ENCODE peak calls at places on chromosome 20, in six cellular contexts. Q is GM12892, U is transverse colon, Z is adrenal gland, S is suprapubic skin, C is esophagus muscularis mucosa. D is an unnamed sample.

GRCh38 chr20:21437248-21437647 is 39.9 kb upstream of the NKX2-4 start:
- DNase-seq in Q (no peak), U (no peak), Z (no peak), S (no peak), C (no peak), D (no peak)

GRCh38 chr20:50313223-50313820 is 122.7 kb downstream of the CEBPB start:
- DNase-seq in Q (no peak), U (no peak), Z (no peak), S (no peak), C (no peak), D (peak)

GRCh38 chr20:53201588-53201987 is 229.4 kb downstream of the TSHZ2 start:
- DNase-seq in Q (no peak), U (no peak), Z (no peak), S (no peak), C (no peak), D (no peak)

GRCh38 chr20:51491393-51491792 is 51.1 kb downstream of the NFATC2 start:
- DNase-seq in Q (no peak), U (no peak), Z (no peak), S (peak), C (no peak), D (no peak)

GRCh38 chr20:13331536-13331935 is 110.5 kb downstream of the ISM1 start:
- DNase-seq in Q (no peak), U (no peak), Z (no peak), S (no peak), C (no peak), D (no peak)

GRCh38 chr20:33444797-33445560 is 1.4 kb upstream of the SNTA1 start:
- DNase-seq in Q (no peak), U (peak), Z (no peak), S (no peak), C (no peak), D (no peak)

GRCh38 chr20:57582432-57583288 is 21.8 kb downstream of the PCK1 start:
- DNase-seq in Q (no peak), U (no peak), Z (peak), S (no peak), C (no peak), D (no peak)

GRCh38 chr20:54059691-54060364 is 10.6 kb downstream of the BCAS1 start:
- DNase-seq in Q (no peak), U (no peak), Z (no peak), S (no peak), C (no peak), D (no peak)

GRCh38 chr20:48126227-48126740 is 341.0 kb upstream of the SULF2 start:
- DNase-seq in Q (no peak), U (no peak), Z (no peak), S (no peak), C (no peak), D (no peak)

GRCh38 chr20:11544029-11544678 is 373.5 kb upstream of the BTBD3 start:
- DNase-seq in Q (no peak), U (peak), Z (peak), S (no peak), C (no peak), D (peak)

GRCh38 chr20:25273541-25274358 is 25.9 kb downstream of the PYGB start:
- DNase-seq in Q (no peak), U (peak), Z (peak), S (peak), C (no peak), D (no peak)

GRCh38 chr20:63060057-63060991 is 53.6 kb upstream of the BHLHE23 start:
- DNase-seq in Q (no peak), U (no peak), Z (peak), S (peak), C (no peak), D (peak)

GRCh38 chr20:33711446-33711738 is 8.7 kb downstream of the PXMP4 start:
- DNase-seq in Q (no peak), U (no peak), Z (no peak), S (no peak), C (no peak), D (no peak)

GRCh38 chr20:41183831-41184230 is 46.5 kb downstream of the PLCG1 start:
- DNase-seq in Q (no peak), U (no peak), Z (peak), S (no peak), C (no peak), D (no peak)

GRCh38 chr20:44448753-44449546 is 26.7 kb upstream of the TTPAL start:
- DNase-seq in Q (peak), U (peak), Z (no peak), S (no peak), C (no peak), D (no peak)

GRCh38 chr20:63831696-63832686 is 927 bp upstream of the ZBTB46 start:
- DNase-seq in Q (no peak), U (peak), Z (peak), S (no peak), C (no peak), D (no peak)

GRCh38 chr20:4555188-4555893 is 166.4 kb upstream of the PRND start:
- DNase-seq in Q (no peak), U (no peak), Z (no peak), S (no peak), C (no peak), D (no peak)

GRCh38 chr20:13865156-13865555 is 80.3 kb downstream of the NDUFAF5 start:
- DNase-seq in Q (no peak), U (no peak), Z (no peak), S (no peak), C (peak), D (no peak)

GRCh38 chr20:51565741-51566140 is 23.2 kb upstream of the NFATC2 start:
- DNase-seq in Q (no peak), U (no peak), Z (no peak), S (no peak), C (no peak), D (peak)

GRCh38 chr20:9269280-9269971 is 200.5 kb downstream of the PLCB4 start:
- DNase-seq in Q (no peak), U (no peak), Z (no peak), S (no peak), C (no peak), D (no peak)

GRCh38 chr20:22908437-22908836 is 126.7 kb upstream of the SSTR4 start:
- DNase-seq in Q (no peak), U (no peak), Z (no peak), S (no peak), C (no peak), D (no peak)

GRCh38 chr20:51176846-51177245 is 153.9 kb upstream of the KCNG1 start:
- DNase-seq in Q (no peak), U (no peak), Z (no peak), S (no peak), C (no peak), D (no peak)

GRCh38 chr20:13147971-13148370 is 73.1 kb upstream of the ISM1 start:
- DNase-seq in Q (no peak), U (no peak), Z (no peak), S (no peak), C (no peak), D (no peak)

GRCh38 chr20:19975901-19976300 is 41.3 kb upstream of the NAA20 start:
- DNase-seq in Q (no peak), U (no peak), Z (peak), S (no peak), C (no peak), D (no peak)

GRCh38 chr20:45109634-45110033 is 5.3 kb downstream of the WFDC5 start:
- DNase-seq in Q (no peak), U (no peak), Z (no peak), S (no peak), C (peak), D (no peak)

GRCh38 chr20:50450961-50451752 is 59.0 kb upstream of the PTPN1 start:
- DNase-seq in Q (peak), U (peak), Z (peak), S (no peak), C (no peak), D (no peak)

GRCh38 chr20:37316116-37316774 is 26.8 kb downstream of the MANBAL start:
- DNase-seq in Q (peak), U (peak), Z (no peak), S (no peak), C (no peak), D (no peak)

GRCh38 chr20:24746351-24746685 is 202.8 kb upstream of the CST7 start:
- DNase-seq in Q (no peak), U (peak), Z (peak), S (peak), C (no peak), D (peak)

GRCh38 chr20:20503788-20504528 is 136.1 kb downstream of the INSM1 start:
- DNase-seq in Q (no peak), U (no peak), Z (no peak), S (no peak), C (no peak), D (no peak)

GRCh38 chr20:58150772-58151171 is 77.7 kb downstream of the ANKRD60 start:
- DNase-seq in Q (no peak), U (peak), Z (no peak), S (no peak), C (no peak), D (no peak)

GRCh38 chr20:63351811-63352591 is 9.1 kb downstream of the CHRNA4 start:
- DNase-seq in Q (no peak), U (no peak), Z (no peak), S (no peak), C (no peak), D (no peak)

GRCh38 chr20:9407805-9408421 is 106.5 kb upstream of the LAMP5 start:
- DNase-seq in Q (peak), U (peak), Z (peak), S (no peak), C (no peak), D (peak)

DNA sequence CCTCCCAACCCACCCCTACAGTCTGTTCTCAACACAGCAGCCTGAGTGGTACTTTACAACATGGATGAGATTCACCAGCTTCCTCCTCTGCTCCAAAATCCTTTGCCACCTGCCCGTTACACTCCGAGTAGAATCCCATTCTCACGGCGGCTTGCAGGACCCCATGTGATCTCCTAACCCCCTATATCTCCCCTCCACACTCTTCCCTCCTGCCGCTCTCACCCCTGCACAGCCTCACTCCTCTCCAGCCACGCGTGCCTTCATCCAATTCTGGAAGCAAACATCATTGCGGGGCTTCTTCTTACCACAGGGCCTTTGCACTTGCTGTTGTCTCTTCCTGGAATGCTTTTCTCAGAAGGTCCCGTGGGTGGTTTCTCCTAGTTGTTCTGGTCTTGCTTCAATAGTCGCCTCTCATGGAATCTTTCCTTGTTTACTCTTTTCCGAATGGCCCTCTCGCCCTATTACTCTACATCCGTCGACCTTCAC is 472.3 kb downstream of the CDH26 start:
- DNase-seq in Q (no peak), U (no peak), Z (no peak), S (peak), C (peak), D (no peak)
- TF ChIP-seq POLR2A in Q (no peak), U (no peak), Z (no peak), S (no peak), C (no peak), D (no peak)

GRCh38 chr20:2236266-2236665 is 59.5 kb upstream of the TGM3 start:
- DNase-seq in Q (no peak), U (no peak), Z (no peak), S (no peak), C (no peak), D (no peak)
- TF ChIP-seq POLR2A in Q (no peak), U (no peak), Z (no peak), S (no peak), C (no peak), D (no peak)

GRCh38 chr20:32285621-32286334 is 8.3 kb downstream of the KIF3B start:
- DNase-seq in Q (no peak), U (peak), Z (no peak), S (no peak), C (no peak), D (no peak)
- TF ChIP-seq POLR2A in Q (peak), U (no peak), Z (no peak), S (no peak), C (no peak), D (no peak)

GRCh38 chr20:31547720-31548298 is 33.6 kb downstream of the HM13 start:
- DNase-seq in Q (no peak), U (no peak), Z (no peak), S (no peak), C (no peak), D (no peak)

GRCh38 chr20:31544600-31544999 is 30.4 kb downstream of the HM13 start:
- DNase-seq in Q (no peak), U (no peak), Z (no peak), S (no peak), C (no peak), D (no peak)

GRCh38 chr20:31548823-31549512 is 34.7 kb downstream of the HM13 start:
- DNase-seq in Q (no peak), U (no peak), Z (no peak), S (no peak), C (no peak), D (no peak)

GRCh38 chr20:31549513-31549880 is 35.3 kb downstream of the HM13 start:
- DNase-seq in Q (no peak), U (no peak), Z (no peak), S (no peak), C (no peak), D (no peak)

DNA sequence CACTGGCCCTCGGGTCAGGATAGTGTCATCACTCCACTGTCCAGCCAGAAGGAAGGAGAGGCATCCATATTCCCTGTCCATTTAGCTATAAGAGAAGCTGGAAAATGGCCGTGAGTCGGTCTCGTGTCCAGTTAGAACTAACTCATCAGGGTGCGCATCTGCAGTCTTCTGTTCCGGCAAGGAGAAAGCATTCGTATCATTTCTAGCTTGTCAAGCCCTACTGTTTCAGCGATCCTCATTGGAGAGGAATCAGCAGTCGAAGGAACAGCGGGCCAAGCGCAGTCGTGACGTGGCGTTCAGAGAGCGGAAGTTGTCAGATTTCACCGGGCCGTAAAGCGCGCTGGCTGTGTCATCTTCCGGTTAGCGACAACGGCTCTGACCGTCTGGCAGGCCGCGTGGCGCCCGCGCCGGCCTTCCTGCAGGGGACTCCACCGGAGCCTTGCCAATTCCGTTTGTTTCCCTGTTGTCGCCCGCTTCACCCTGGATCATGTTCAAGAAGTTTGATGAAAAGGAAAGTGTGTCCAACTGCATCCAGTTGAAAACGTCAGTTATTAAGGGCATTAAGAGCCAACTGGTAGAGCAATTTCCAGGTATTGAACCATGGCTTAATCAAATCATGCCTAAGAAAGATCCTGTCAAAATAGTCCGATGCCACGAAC is 32.9 kb downstream of the HM13 start:
- DNase-seq in Q (peak), U (peak), Z (peak), S (peak), C (peak), D (no peak)
- TF ChIP-seq POLR2A in Q (peak), U (peak), Z (peak), S (no peak), C (peak), D (peak)

GRCh38 chr20:38883981-38884733 is 42.1 kb upstream of the FAM83D start:
- DNase-seq in Q (no peak), U (no peak), Z (no peak), S (no peak), C (no peak), D (no peak)
- TF ChIP-seq POLR2A in Q (no peak), U (no peak), Z (no peak), S (no peak), C (no peak), D (no peak)

DNA sequence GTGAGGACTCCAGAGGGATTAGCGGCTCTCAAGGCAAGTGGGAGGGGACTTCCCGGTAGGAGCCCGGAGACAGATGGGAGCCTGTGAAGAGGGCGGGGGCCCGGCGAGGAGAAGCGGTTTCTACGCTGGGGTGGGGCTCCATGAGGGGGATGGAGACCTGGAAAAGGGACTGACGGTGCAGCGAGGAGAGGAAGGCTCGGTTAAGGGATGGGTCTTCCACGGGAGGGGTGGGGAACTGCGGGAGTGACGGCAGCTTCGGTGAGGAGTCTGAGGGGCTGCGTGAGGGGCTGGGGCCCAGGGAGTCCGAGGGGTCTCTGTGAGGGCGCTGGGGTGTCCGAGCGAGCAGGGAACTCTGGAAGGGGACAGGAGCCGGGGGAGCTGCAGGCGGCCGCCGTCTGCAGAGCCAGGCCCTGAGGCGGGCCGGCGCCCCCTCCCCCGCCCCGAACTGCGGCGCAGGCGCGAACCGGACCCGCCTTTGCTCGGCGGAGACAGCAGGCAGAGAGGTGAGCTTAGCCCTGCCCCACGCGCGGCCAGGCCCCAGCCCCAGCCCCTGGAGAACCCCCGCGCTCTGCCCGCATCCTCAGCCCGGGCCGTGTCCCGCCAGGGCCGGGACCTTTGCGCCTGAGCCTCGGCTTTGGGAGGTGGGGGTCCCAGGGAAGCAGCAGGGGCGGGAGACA is at the start of gene NRSN2:
- DNase-seq in Q (peak), U (peak), Z (peak), S (no peak), C (no peak), D (peak)
- TF ChIP-seq POLR2A in Q (peak), U (no peak), Z (peak), S (no peak), C (no peak), D (peak)

D was measured in H54.